ENCODE peak calls at places on chromosomes 1 and 21, in six cellular contexts. V, L, O, H, D and P are unnamed samples. For H3K9me3, the result is how much of the 10 kb centered on the place peaks cover.

GRCh38 chr1:168842916-168843315 is 113.9 kb upstream of the DPT start:
- DNase-seq in V (no peak), L (no peak), O (no peak), H (no peak), D (no peak), P (no peak)

GRCh38 chr1:172761581-172762025 is 102.7 kb downstream of the FASLG start:
- DNase-seq in V (no peak), L (no peak), O (no peak), H (no peak), D (no peak), P (no peak)

GRCh38 chr1:4366091-4366490 is 288.3 kb upstream of the AJAP1 start:
- DNase-seq in V (no peak), L (no peak), O (no peak), H (no peak), D (no peak), P (no peak)

GRCh38 chr1:192844360-192844759 is 35.5 kb downstream of the RGS2 start:
- DNase-seq in V (no peak), L (no peak), O (no peak), H (no peak), D (no peak), P (no peak)

GRCh38 chr1:8151647-8152046 is 125.5 kb upstream of the ERRFI1 start:
- DNase-seq in V (no peak), L (no peak), O (no peak), H (no peak), D (no peak), P (no peak)

GRCh38 chr1:2526824-2527552 is 592 bp upstream of the PANK4 start:
- DNase-seq in V (peak), L (peak), O (peak), H (peak), D (peak), P (no peak)

GRCh38 chr21:45829566-45830147 is 151.9 kb upstream of the COL6A1 start:
- DNase-seq in V (no peak), L (no peak), O (no peak), H (no peak), D (no peak), P (no peak)

GRCh38 chr1:108852541-108852940 is 4.4 kb downstream of the AKNAD1 start:
- DNase-seq in V (no peak), L (no peak), O (peak), H (no peak), D (no peak), P (no peak)

GRCh38 chr1:115239148-115239820 is 98.8 kb downstream of the NGF start:
- DNase-seq in V (no peak), L (no peak), O (no peak), H (no peak), D (no peak), P (peak)

GRCh38 chr1:94020764-94021579 is 100.0 kb downstream of the ABCA4 start:
- DNase-seq in V (no peak), L (no peak), O (no peak), H (no peak), D (no peak), P (peak)

GRCh38 chr1:45721207-45721606 is 29.2 kb downstream of the IPP start:
- DNase-seq in V (no peak), L (no peak), O (no peak), H (no peak), D (no peak), P (peak)

GRCh38 chr1:4175566-4176405 is 275.7 kb upstream of the C1orf174 start:
- DNase-seq in V (no peak), L (no peak), O (no peak), H (no peak), D (no peak), P (no peak)

GRCh38 chr1:119660253-119661078 is 12.4 kb upstream of the ZNF697 start:
- DNase-seq in V (no peak), L (no peak), O (no peak), H (no peak), D (no peak), P (no peak)
- H3K4me3 ChIP-seq in V (no peak), L (no peak), O (no peak), H (no peak), D (no peak), P (no peak)

GRCh38 chr1:35808376-35809155 is 750 bp downstream of the AGO4 start:
- DNase-seq in V (peak), L (peak), O (peak), H (peak), D (peak), P (no peak)
- H3K9me3 ChIP-seq in V (under half), L (under half), O (under half), H (under half), D (under half), P (under half)

GRCh38 chr1:51312718-51313117 is 17.6 kb downstream of the TTC39A start:
- DNase-seq in V (no peak), L (no peak), O (no peak), H (no peak), D (no peak), P (no peak)
- H3K27ac ChIP-seq in V (no peak), L (no peak), O (no peak), H (no peak), D (no peak), P (no peak)

GRCh38 chr1:244049969-244050834 is 881 bp upstream of the ZBTB18 start:
- DNase-seq in V (no peak), L (peak), O (peak), H (no peak), D (peak), P (no peak)

GRCh38 chr1:244049142-244049968 is 1.7 kb upstream of the ZBTB18 start:
- DNase-seq in V (peak), L (peak), O (peak), H (no peak), D (peak), P (no peak)

GRCh38 chr1:244046907-244047738 is 4.0 kb upstream of the ZBTB18 start:
- DNase-seq in V (no peak), L (no peak), O (peak), H (no peak), D (no peak), P (no peak)

GRCh38 chr1:244047739-244048565 is 3.1 kb upstream of the ZBTB18 start:
- DNase-seq in V (peak), L (peak), O (peak), H (peak), D (peak), P (peak)

DNA sequence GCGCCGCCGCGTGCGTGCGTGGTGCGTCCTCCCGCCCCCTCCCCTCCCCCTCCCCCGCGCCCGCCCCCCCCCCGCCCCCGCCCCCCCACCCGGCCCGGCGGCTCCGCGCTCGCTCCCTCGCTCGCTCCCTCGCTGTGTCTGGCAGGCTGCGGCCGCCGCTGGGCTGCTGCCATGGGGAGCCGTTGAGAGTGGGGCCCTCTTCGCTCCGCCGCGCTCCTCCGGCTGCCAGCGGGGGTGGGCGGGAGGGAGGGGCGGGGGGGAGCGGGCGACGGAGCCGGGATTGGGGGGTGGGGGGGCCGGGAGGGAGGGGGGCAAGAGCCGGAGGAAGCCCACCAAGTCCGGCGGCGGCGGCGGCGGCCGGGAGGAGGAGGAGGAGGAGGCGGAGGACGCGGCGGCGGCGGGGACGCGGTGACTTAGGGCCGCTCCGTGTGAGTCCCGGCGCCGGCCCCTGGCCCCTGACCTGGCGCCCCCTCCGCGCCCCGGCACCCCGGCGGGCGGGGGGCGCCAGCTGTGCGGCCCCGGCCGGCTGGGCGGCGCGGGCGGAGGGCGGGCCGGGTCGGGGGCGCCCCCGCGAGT is 2.4 kb upstream of the ZBTB18 start:
- DNase-seq in V (no peak), L (no peak), O (no peak), H (no peak), D (no peak), P (no peak)
- H3K4me3 ChIP-seq in V (peak), L (peak), O (no peak), H (peak), D (no peak), P (peak)

GRCh38 chr1:152942161-152942560 is 4.8 kb upstream of the SPRR5 start:
- DNase-seq in V (no peak), L (no peak), O (no peak), H (no peak), D (no peak), P (no peak)
- H3K9me3 ChIP-seq in V (under half), L (under half), O (under half), H (under half), D (under half), P (under half)

GRCh38 chr1:163172596-163172995 is 30.1 kb downstream of the RGS5 start:
- DNase-seq in V (no peak), L (no peak), O (no peak), H (no peak), D (no peak), P (no peak)

GRCh38 chr1:163170975-163171676 is 31.6 kb downstream of the RGS5 start:
- DNase-seq in V (no peak), L (no peak), O (no peak), H (no peak), D (no peak), P (no peak)

GRCh38 chr1:163174524-163175437 is 27.9 kb downstream of the RGS5 start:
- DNase-seq in V (peak), L (peak), O (peak), H (peak), D (peak), P (peak)

GRCh38 chr1:163171826-163172225 is 30.9 kb downstream of the RGS5 start:
- DNase-seq in V (no peak), L (no peak), O (no peak), H (no peak), D (no peak), P (no peak)

GRCh38 chr1:163173121-163173520 is 29.6 kb downstream of the RGS5 start:
- DNase-seq in V (no peak), L (no peak), O (no peak), H (no peak), D (no peak), P (no peak)
- H3K27ac ChIP-seq in V (peak), L (peak), O (no peak), H (peak), D (no peak), P (no peak)

GRCh38 chr1:99851850-99852454 is 1.8 kb downstream of the AGL start:
- DNase-seq in V (no peak), L (no peak), O (no peak), H (no peak), D (no peak), P (no peak)
- H3K4me3 ChIP-seq in V (peak), L (no peak), O (no peak), H (peak), D (no peak), P (no peak)

GRCh38 chr1:47843059-47843458 is 154.1 kb downstream of the TRABD2B start:
- DNase-seq in V (no peak), L (peak), O (no peak), H (peak), D (no peak), P (no peak)

GRCh38 chr1:47840338-47840737 is 156.8 kb downstream of the TRABD2B start:
- DNase-seq in V (no peak), L (peak), O (no peak), H (peak), D (no peak), P (no peak)

GRCh38 chr1:47840791-47841190 is 156.4 kb downstream of the TRABD2B start:
- DNase-seq in V (no peak), L (peak), O (no peak), H (peak), D (no peak), P (no peak)

GRCh38 chr1:47842228-47842627 is 155.0 kb downstream of the TRABD2B start:
- DNase-seq in V (no peak), L (peak), O (no peak), H (peak), D (no peak), P (no peak)

GRCh38 chr1:47841356-47841755 is 155.8 kb downstream of the TRABD2B start:
- DNase-seq in V (no peak), L (peak), O (no peak), H (peak), D (no peak), P (no peak)
- H3K9me3 ChIP-seq in V (under half), L (under half), O (under half), H (under half), D (under half), P (under half)

GRCh38 chr1:30413606-30414005 is 309.8 kb downstream of the MATN1 start:
- DNase-seq in V (no peak), L (no peak), O (no peak), H (no peak), D (no peak), P (no peak)
- H3K27ac ChIP-seq in V (no peak), L (no peak), O (no peak), H (no peak), D (no peak), P (no peak)